ENCODE peak calls at places on chromosomes 1 and 21, in five cellular contexts. D, C, J, F and P are unnamed samples. For H3K4me1, the result is how much of the 10 kb centered on the place peaks cover.

GRCh38 chr1:210394281-210394798 is 65.6 kb downstream of the HHAT start:
- DNase-seq in D (no peak), C (no peak), J (no peak), F (no peak), P (no peak)

GRCh38 chr1:9427388-9427787 is 111.9 kb upstream of the SLC25A33 start:
- DNase-seq in D (no peak), C (no peak), J (no peak), F (no peak), P (no peak)

GRCh38 chr1:52034050-52034384 is 407 bp upstream of the KTI12 start:
- DNase-seq in D (no peak), C (no peak), J (no peak), F (no peak), P (no peak)

GRCh38 chr1:13952985-13953384 is 253.0 kb downstream of the PRDM2 start:
- DNase-seq in D (no peak), C (no peak), J (no peak), F (no peak), P (no peak)

GRCh38 chr1:160108888-160109662 is 6.5 kb upstream of the ATP1A2 start:
- DNase-seq in D (no peak), C (no peak), J (no peak), F (no peak), P (no peak)

GRCh38 chr1:5758000-5758858 is 234.0 kb downstream of the NPHP4 start:
- DNase-seq in D (no peak), C (no peak), J (no peak), F (no peak), P (no peak)

GRCh38 chr21:44445413-44445812 is 9.9 kb upstream of the LRRC3 start:
- DNase-seq in D (no peak), C (no peak), J (no peak), F (peak), P (no peak)

GRCh38 chr1:42680921-42681683 is 1.1 kb upstream of the YBX1 start:
- DNase-seq in D (no peak), C (no peak), J (no peak), F (no peak), P (no peak)

GRCh38 chr21:36976882-36977651 is 10.6 kb upstream of the HLCS start:
- DNase-seq in D (peak), C (peak), J (no peak), F (no peak), P (peak)

GRCh38 chr1:67691712-67692111 is 6.7 kb downstream of the GADD45A start:
- DNase-seq in D (no peak), C (no peak), J (no peak), F (no peak), P (no peak)

GRCh38 chr1:174968750-174969244 is 30.9 kb upstream of the CACYBP start:
- DNase-seq in D (no peak), C (no peak), J (no peak), F (no peak), P (no peak)

GRCh38 chr1:233075045-233075444 is 124.6 kb downstream of the NTPCR start:
- DNase-seq in D (no peak), C (no peak), J (no peak), F (no peak), P (no peak)

GRCh38 chr1:223189903-223190724 is 47.1 kb upstream of the TLR5 start:
- DNase-seq in D (no peak), C (no peak), J (no peak), F (no peak), P (no peak)

GRCh38 chr1:40257313-40257687 is 736 bp upstream of the ZMPSTE24 start:
- DNase-seq in D (no peak), C (peak), J (peak), F (no peak), P (no peak)

GRCh38 chr1:156795787-156796186 is 20.9 kb downstream of the SH2D2A start:
- DNase-seq in D (no peak), C (no peak), J (no peak), F (no peak), P (no peak)

GRCh38 chr1:180206581-180206980 is 23.5 kb upstream of the LHX4 start:
- DNase-seq in D (no peak), C (no peak), J (no peak), F (no peak), P (no peak)

GRCh38 chr1:63317814-63318156 is 4.6 kb upstream of the FOXD3 start:
- DNase-seq in D (no peak), C (no peak), J (no peak), F (no peak), P (no peak)

GRCh38 chr1:16206547-16207317 is 5.7 kb downstream of the ARHGEF19 start:
- DNase-seq in D (peak), C (peak), J (peak), F (peak), P (peak)

GRCh38 chr1:202161151-202162048 is 998 bp upstream of the PTPN7 start:
- DNase-seq in D (no peak), C (no peak), J (no peak), F (no peak), P (no peak)

GRCh38 chr1:175521265-175522040 is 221.9 kb downstream of the TNR start:
- DNase-seq in D (peak), C (no peak), J (peak), F (no peak), P (no peak)

GRCh38 chr1:5837976-5838653 is 154.1 kb downstream of the NPHP4 start:
- DNase-seq in D (no peak), C (no peak), J (no peak), F (no peak), P (no peak)

GRCh38 chr1:15682886-15683410 is 1.2 kb upstream of the PLEKHM2 start:
- DNase-seq in D (no peak), C (no peak), J (no peak), F (no peak), P (peak)

GRCh38 chr1:47387921-47388509 is 28.1 kb upstream of the FOXE3 start:
- DNase-seq in D (no peak), C (no peak), J (no peak), F (no peak), P (no peak)

GRCh38 chr21:25171438-25171837 is 435.8 kb downstream of the MRPL39 start:
- DNase-seq in D (no peak), C (no peak), J (no peak), F (no peak), P (no peak)

GRCh38 chr1:198641506-198641905 is 2.7 kb downstream of the PTPRC start:
- DNase-seq in D (no peak), C (no peak), J (no peak), F (no peak), P (no peak)

GRCh38 chr1:19480282-19480681 is 5.1 kb downstream of the CAPZB start:
- DNase-seq in D (no peak), C (no peak), J (no peak), F (no peak), P (no peak)

GRCh38 chr1:19477284-19478240 is 7.8 kb downstream of the CAPZB start:
- DNase-seq in D (peak), C (no peak), J (no peak), F (no peak), P (no peak)

GRCh38 chr1:19479351-19480120 is 5.8 kb downstream of the CAPZB start:
- DNase-seq in D (no peak), C (no peak), J (no peak), F (no peak), P (no peak)

GRCh38 chr1:19476440-19477190 is 8.7 kb downstream of the CAPZB start:
- DNase-seq in D (no peak), C (no peak), J (no peak), F (no peak), P (peak)

DNA sequence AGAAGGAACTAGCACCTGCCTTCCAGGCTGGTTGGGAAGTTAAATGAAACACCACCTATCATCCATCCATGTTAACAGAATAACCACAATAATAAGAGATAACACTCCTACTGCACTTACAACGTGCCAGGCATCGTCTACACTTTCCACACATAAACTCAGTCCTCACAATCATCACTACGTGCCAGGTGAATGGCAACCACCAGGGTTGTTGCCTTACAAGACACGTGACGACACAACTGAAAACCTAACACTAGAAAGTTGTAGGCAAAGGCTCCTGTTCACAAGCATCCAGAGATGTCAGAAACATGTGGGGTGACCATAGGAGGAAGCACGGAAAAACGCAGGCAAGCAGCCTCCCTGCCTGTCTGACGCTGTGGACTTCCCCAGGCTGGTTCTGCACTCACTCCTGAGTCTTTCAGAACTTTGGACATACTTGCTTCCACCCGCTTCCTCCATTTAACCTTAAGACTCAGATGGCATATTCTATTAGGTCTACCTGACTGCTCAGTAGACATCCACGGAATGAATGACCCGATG is 7.0 kb downstream of the CAPZB start:
- DNase-seq in D (no peak), C (no peak), J (no peak), F (no peak), P (no peak)
- H3K4me1 ChIP-seq in D (half or more), C (under half), J (half or more), F (half or more), P (half or more)

GRCh38 chr1:153180556-153180955 is 22.7 kb upstream of the LELP1 start:
- DNase-seq in D (no peak), C (no peak), J (no peak), F (no peak), P (no peak)
- TF ChIP-seq CTCF in D (no peak), C (no peak), J (no peak), F (no peak), P (no peak)

DNA sequence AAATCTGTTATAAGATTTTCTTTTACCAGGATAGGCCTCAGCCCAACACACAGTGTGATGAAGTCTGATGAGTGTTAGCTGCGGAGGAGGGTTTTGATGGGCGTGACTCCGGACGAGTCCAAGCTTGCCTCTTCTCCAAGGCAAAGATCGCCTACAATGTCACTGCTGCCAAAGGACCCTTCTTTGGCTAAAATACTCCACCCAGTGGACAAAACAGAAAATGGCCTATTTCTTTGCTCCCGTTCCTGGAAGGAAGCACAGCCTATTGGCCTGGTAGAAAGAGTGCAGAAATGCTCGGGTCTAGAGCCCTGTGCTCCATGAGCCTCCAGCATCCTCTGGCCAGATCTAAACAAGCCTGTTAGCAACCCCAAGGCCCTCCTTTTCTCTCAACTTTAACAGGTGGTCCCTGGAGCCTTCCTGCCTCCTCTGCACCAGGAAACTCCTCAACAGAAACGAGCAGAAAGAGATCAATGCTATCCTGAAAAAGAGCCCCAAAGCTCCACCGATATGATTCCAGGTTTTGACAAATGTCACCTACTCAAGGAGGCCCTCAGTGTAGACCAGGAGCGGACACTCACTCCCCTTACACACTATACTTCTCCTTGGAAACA is 3.4 kb upstream of the CASQ2 start:
- DNase-seq in D (peak), C (peak), J (peak), F (peak), P (peak)
- TF ChIP-seq POLR2AphosphoS5 in D (no peak), C (peak), J (peak), F (no peak), P (no peak)

GRCh38 chr1:19467199-19468187 is 17.8 kb downstream of the CAPZB start:
- DNase-seq in D (no peak), C (no peak), J (no peak), F (no peak), P (no peak)
- H3K4me1 ChIP-seq in D (half or more), C (under half), J (half or more), F (half or more), P (half or more)